ENCODE peak calls at places on chromosomes 6 and 20, in ten cellular contexts. N, Q, U, Z, O, C, M, L, E and A are unnamed samples.

GRCh38 chr6:69790629-69791028 is 6.2 kb downstream of the LMBRD1 start:
- DNase-seq in N (no peak), Q (no peak), U (no peak), Z (no peak), O (no peak), C (no peak), M (no peak), L (no peak), E (no peak), A (no peak)

GRCh38 chr20:50872562-50873288 is 58.5 kb downstream of the ADNP start:
- DNase-seq in N (no peak), Q (no peak), U (no peak), Z (no peak), O (no peak), C (no peak), M (no peak), L (no peak), E (peak; percentile 75), A (no peak)

GRCh38 chr6:162229093-162229492 is 498.5 kb downstream of the PRKN start:
- DNase-seq in N (no peak), Q (no peak), U (no peak), Z (no peak), O (no peak), C (no peak), M (no peak), L (no peak), E (no peak), A (no peak)

GRCh38 chr20:57707849-57708693 is 1.7 kb downstream of the PMEPA1 start:
- DNase-seq in N (no peak), Q (no peak), U (no peak), Z (no peak), O (peak; percentile 23), C (peak; percentile 40), M (no peak), L (no peak), E (no peak), A (no peak)

GRCh38 chr20:35511814-35512420 is 17.5 kb downstream of the C20orf173 start:
- DNase-seq in N (peak; percentile 30), Q (no peak), U (no peak), Z (no peak), O (peak; percentile 56), C (peak; percentile 40), M (no peak), L (peak; percentile 45), E (no peak), A (no peak)

GRCh38 chr6:4351857-4352669 is 216.7 kb upstream of the ECI2 start:
- DNase-seq in N (peak; percentile 42), Q (peak; percentile 34), U (peak; percentile 63), Z (peak; percentile 93), O (peak; percentile 69), C (peak; percentile 28), M (peak; percentile 72), L (no peak), E (no peak), A (no peak)

GRCh38 chr20:50270569-50270968 is 79.9 kb downstream of the CEBPB start:
- DNase-seq in N (no peak), Q (peak; percentile 80), U (no peak), Z (no peak), O (no peak), C (no peak), M (no peak), L (no peak), E (peak; percentile 88), A (no peak)

GRCh38 chr6:168301648-168302398 is 17.8 kb downstream of the DACT2 start:
- DNase-seq in N (peak; percentile 44), Q (no peak), U (no peak), Z (no peak), O (no peak), C (no peak), M (no peak), L (peak; percentile 32), E (peak; percentile 50), A (no peak)

GRCh38 chr20:49607568-49607967 is 39.6 kb upstream of the PTGIS start:
- DNase-seq in N (no peak), Q (no peak), U (no peak), Z (no peak), O (no peak), C (no peak), M (no peak), L (no peak), E (no peak), A (no peak)

GRCh38 chr6:155272353-155273222 is 8.8 kb downstream of the CLDN20 start:
- DNase-seq in N (no peak), Q (no peak), U (no peak), Z (no peak), O (no peak), C (no peak), M (no peak), L (no peak), E (no peak), A (no peak)

GRCh38 chr6:155271145-155271544 is 7.3 kb downstream of the CLDN20 start:
- DNase-seq in N (no peak), Q (no peak), U (no peak), Z (no peak), O (no peak), C (no peak), M (no peak), L (no peak), E (no peak), A (no peak)

GRCh38 chr6:155274533-155274932 is 10.7 kb downstream of the CLDN20 start:
- DNase-seq in N (no peak), Q (no peak), U (no peak), Z (no peak), O (peak; percentile 24), C (no peak), M (no peak), L (no peak), E (no peak), A (no peak)

GRCh38 chr6:155274106-155274505 is 10.3 kb downstream of the CLDN20 start:
- DNase-seq in N (no peak), Q (no peak), U (no peak), Z (no peak), O (no peak), C (no peak), M (no peak), L (no peak), E (no peak), A (no peak)

DNA sequence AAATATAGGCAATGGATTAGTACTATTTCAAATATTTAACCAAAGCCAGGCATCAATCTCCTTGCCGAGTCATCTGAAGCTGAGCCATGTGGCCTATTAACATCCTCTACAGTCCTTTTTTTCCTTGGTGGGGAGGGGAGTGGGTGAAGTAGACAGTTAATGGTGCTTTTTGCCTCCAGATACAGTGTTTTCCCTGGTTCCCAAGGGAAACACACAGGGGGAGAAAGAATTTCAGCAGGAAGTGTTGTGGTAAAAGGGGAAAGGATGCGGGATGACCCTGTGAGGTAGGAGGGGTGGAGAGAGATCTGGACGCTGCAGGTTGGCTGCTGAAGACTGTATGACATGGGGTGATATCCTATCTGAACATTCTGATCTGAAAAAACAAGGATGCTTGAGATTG is 9.6 kb downstream of the CLDN20 start:
- DNase-seq in N (no peak), Q (no peak), U (no peak), Z (no peak), O (peak; percentile 88), C (no peak), M (no peak), L (peak; percentile 52), E (no peak), A (no peak)
- TF ChIP-seq POLR2AphosphoS5 in N (no peak), Q (no peak), U (no peak), Z (peak; percentile 12), O (peak; percentile 56), C (no peak), M (no peak), L (no peak), E (no peak), A (no peak)

DNA sequence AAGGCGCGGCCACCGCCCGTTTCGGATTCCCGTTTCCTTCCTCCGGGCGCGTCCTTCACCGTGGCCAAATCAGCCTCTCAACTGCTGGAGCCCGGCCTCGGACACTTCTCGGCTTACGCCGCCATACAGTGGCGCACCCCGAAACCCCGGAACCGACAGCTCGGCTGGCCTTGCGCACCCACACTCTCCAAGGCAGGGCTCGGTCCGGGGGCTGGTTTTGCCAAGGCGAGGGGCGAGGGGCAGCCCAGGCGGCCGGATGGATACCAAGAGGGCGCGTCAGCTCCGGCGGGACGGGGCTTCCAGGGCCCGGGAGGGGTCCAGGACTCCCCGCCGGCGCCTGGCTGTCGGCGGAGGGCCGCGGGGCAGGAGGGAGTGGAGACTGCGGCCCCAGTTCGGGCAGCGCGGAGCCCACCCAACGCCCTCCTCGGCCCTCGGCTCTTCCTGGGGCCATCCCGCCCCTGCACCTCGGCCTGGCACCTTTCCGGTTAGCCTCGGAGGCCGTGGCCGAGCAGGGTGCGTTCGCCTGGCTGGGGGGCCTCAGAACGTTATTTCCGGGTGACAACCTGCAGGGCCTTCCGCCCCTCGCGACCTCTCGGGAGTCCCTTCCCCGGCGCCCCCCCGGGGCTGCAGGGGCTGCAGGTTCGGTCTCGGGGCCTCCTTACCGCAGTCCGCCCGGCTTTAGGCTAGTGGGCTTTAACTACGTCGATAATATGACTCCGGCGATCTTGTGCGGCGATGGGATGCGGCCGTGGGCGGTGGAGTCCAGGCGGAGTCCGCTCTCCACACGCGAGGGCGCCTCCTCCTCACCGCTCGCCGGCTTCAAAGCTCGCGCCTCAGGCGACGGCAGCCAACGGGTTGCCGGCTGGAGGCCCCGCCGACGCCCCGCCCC is 697 bp upstream of the CEP43 start:
- DNase-seq in N (peak; percentile 22), Q (peak; percentile 42), U (no peak), Z (peak; percentile 63), O (peak; percentile 16), C (peak; percentile 27), M (peak; percentile 69), L (peak; percentile 60), E (peak; percentile 91), A (no peak)
- TF ChIP-seq POLR2AphosphoS5 in N (no peak), Q (no peak), U (peak; percentile 49), Z (no peak), O (peak; percentile 45), C (no peak), M (no peak), L (peak; percentile 87), E (no peak), A (no peak)

DNA sequence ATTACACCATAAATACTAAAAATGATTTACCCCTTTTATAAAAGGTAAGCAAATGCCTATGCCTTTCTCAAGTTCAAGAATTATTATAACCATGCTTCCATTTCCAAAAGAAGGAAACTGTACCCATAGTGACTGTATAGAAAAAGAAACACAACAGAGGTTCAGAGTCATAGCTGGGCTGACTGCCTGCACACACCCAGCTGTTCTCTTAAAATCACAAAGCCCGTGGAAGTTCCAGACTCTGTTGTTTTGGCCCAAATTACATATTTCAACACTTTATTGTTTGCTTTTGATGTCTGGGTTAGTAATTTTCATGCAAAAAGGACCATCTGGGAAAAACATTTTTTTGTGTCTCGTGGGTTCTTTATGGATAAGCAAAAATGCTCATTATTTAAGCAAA is 99.2 kb downstream of the LCA5 start:
- DNase-seq in N (no peak), Q (no peak), U (no peak), Z (no peak), O (peak; percentile 43), C (no peak), M (no peak), L (no peak), E (no peak), A (no peak)
- TF ChIP-seq POLR2AphosphoS5 in N (no peak), Q (no peak), U (no peak), Z (no peak), O (no peak), C (no peak), M (no peak), L (no peak), E (no peak), A (no peak)

DNA sequence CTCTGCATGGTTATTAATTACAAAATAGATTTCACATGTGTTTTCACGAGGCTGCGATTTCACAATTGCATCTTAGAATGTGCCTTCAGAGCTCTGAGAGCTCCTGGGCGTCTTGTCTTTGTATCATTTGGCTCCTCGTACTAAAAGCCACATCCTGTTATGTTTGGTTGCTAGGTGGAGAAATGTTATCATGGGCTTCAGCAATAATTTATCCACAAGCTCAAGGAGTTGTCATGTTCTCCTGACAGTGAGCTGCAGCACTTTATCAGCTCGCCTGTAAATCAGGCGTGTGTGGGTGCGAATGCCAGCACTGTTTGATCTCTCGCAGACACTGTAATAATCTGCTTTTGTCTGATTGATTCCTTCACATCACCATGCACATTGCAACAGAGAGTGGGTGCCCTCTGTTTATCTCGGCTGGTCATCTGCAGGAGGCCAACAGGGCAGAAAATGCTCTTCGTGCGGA is 218.6 kb upstream of the ZFP64 start:
- DNase-seq in N (no peak), Q (no peak), U (no peak), Z (no peak), O (no peak), C (no peak), M (peak; percentile 74), L (no peak), E (no peak), A (no peak)
- TF ChIP-seq POLR2AphosphoS5 in N (no peak), Q (no peak), U (no peak), Z (no peak), O (no peak), C (no peak), M (peak; percentile 22), L (no peak), E (no peak), A (no peak)